ENCODE peak calls at places on chromosomes 16 and 17, in five cellular contexts. P is GM12878, M is HepG2, Y is K562, L is GM12891. A is an unnamed sample.

GRCh38 chr17:48486557-48486956 is 44.3 kb downstream of the HOXB1 start:
- DNase-seq in M (no peak), P (no peak), Y (peak; percentile 79), L (no peak), A (no peak)

GRCh38 chr17:3557768-3558583 is at the start of gene TRPV3:
- DNase-seq in M (no peak), L (peak; percentile 82), Y (peak; percentile 70), P (peak; percentile 66), A (peak; percentile 88)

GRCh38 chr17:80795737-80796136 is 195.9 kb upstream of the CHMP6 start:
- DNase-seq in M (no peak), Y (no peak), P (no peak), L (no peak), A (no peak)

GRCh38 chr17:14784997-14785696 is 480.0 kb downstream of the PMP22 start:
- DNase-seq in L (no peak), P (no peak), M (peak; percentile 47), Y (no peak), A (no peak)

GRCh38 chr16:24626251-24626650 is 86.9 kb downstream of the RBBP6 start:
- DNase-seq in L (no peak), M (no peak), Y (no peak), P (no peak), A (no peak)

GRCh38 chr16:2426941-2427361 is 2.3 kb upstream of the CCNF start:
- DNase-seq in L (no peak), M (no peak), Y (no peak), P (no peak), A (no peak)

GRCh38 chr16:28317040-28317880 is 24.9 kb downstream of the SBK1 start:
- DNase-seq in P (no peak), L (peak; percentile 79), M (peak; percentile 42), Y (peak; percentile 75), A (peak; percentile 76)

GRCh38 chr16:30767767-30768465 is 5.8 kb downstream of the RNF40 start:
- DNase-seq in L (no peak), Y (no peak), P (no peak), M (no peak), A (no peak)

GRCh38 chr17:48438662-48439061 is 8.6 kb upstream of the SKAP1 start:
- DNase-seq in P (no peak), Y (peak; percentile 78), L (no peak), M (no peak), A (no peak)

GRCh38 chr16:14286381-14287230 is 215.5 kb downstream of the MRTFB start:
- DNase-seq in L (peak; percentile 44), M (no peak), P (no peak), Y (no peak), A (peak; percentile 46)

GRCh38 chr17:64339516-64340475 is 50.9 kb downstream of the PECAM1 start:
- DNase-seq in P (no peak), L (no peak), Y (no peak), M (no peak), A (no peak)

GRCh38 chr17:10420811-10421210 is 939 bp downstream of the MYH8 start:
- DNase-seq in M (no peak), L (no peak), P (no peak), Y (no peak), A (no peak)

GRCh38 chr17:70527364-70527888 is 358.1 kb downstream of the KCNJ2 start:
- DNase-seq in L (no peak), M (no peak), Y (no peak), P (no peak), A (no peak)

GRCh38 chr17:82245144-82246039 is 16.6 kb downstream of the SLC16A3 start:
- DNase-seq in Y (no peak), P (no peak), L (no peak), M (no peak), A (no peak)

GRCh38 chr17:77453613-77454559 is 313.1 kb downstream of the SEC14L1 start:
- DNase-seq in Y (peak; percentile 85), L (no peak), M (peak; percentile 98), P (no peak), A (no peak)

GRCh38 chr17:80252871-80253270 is 7.8 kb upstream of the RNF213 start:
- DNase-seq in Y (peak; percentile 25), M (no peak), L (peak; percentile 82), P (no peak), A (peak; percentile 79)

GRCh38 chr17:34582185-34582900 is 3.0 kb downstream of the TMEM132E start:
- DNase-seq in P (no peak), L (no peak), Y (no peak), M (no peak), A (no peak)

GRCh38 chr17:71632328-71632727 is 488.5 kb upstream of the SOX9 start:
- DNase-seq in Y (no peak), M (no peak), L (no peak), P (no peak), A (no peak)

GRCh38 chr17:18966831-18967624 is 15.1 kb downstream of the SLC5A10 start:
- DNase-seq in M (no peak), Y (no peak), L (no peak), P (no peak), A (no peak)

GRCh38 chr16:4032768-4033167 is 83.5 kb downstream of the ADCY9 start:
- DNase-seq in Y (no peak), P (no peak), L (no peak), M (no peak), A (no peak)

GRCh38 chr17:64057701-64058263 is 37.3 kb upstream of the ICAM2 start:
- DNase-seq in M (peak; percentile 66), Y (no peak), L (no peak), P (no peak), A (no peak)

GRCh38 chr17:2689411-2690164 is 22.0 kb downstream of the CLUH start:
- DNase-seq in P (no peak), L (peak; percentile 19), M (no peak), Y (no peak), A (peak; percentile 21)

DNA sequence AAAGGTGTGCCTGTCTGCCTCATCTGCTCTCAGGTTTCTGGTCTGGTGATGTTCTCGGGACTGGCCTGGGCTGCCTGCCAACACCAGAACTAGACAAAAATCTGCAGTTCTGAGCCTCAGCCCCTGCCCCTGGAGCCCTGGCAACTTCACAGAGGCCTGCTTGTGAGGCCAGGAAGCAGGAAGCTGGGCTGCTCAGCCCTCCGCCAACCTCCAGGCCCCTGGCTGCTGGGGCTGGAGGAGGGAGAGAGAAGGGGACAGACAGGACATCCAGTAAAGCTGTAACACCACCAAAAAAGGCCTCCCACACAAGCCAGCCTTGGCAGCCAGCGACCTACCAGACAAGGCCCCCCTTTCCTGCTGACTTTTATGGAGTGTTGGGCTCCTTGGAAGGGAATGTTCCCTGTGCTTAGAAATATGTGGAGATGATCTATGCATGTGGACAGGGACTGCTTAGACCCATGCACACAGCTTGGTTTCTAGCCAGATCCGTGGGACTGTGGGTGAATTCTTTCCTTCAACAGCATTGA is 157.6 kb downstream of the XYLT1 start:
- DNase-seq in M (no peak), L (no peak), P (no peak), Y (no peak), A (no peak)
- TF ChIP-seq POLR2A in M (no peak), L (no peak), P (no peak), Y (no peak), A (no peak)

GRCh38 chr16:67114793-67115192 is 5.1 kb downstream of the PHAF1 start:
- DNase-seq in Y (no peak), M (no peak), L (no peak), P (no peak), A (no peak)
- TF ChIP-seq POLR2AphosphoS5 in Y (no peak), M (no peak), L (no peak), P (no peak), A (no peak)

GRCh38 chr16:64254443-64255367 is 867.2 kb downstream of the CDH11 start:
- DNase-seq in P (no peak), L (no peak), M (no peak), Y (no peak), A (no peak)

GRCh38 chr16:64250866-64251265 is 871.0 kb downstream of the CDH11 start:
- DNase-seq in Y (no peak), L (no peak), M (no peak), P (no peak), A (no peak)

GRCh38 chr16:64253114-64253513 is 868.7 kb downstream of the CDH11 start:
- DNase-seq in Y (no peak), L (no peak), M (no peak), P (no peak), A (no peak)

GRCh38 chr16:64251742-64252141 is 870.1 kb downstream of the CDH11 start:
- DNase-seq in Y (no peak), L (no peak), M (no peak), P (no peak), A (no peak)

GRCh38 chr16:64253525-64253924 is 868.3 kb downstream of the CDH11 start:
- DNase-seq in L (no peak), P (no peak), M (no peak), Y (no peak), A (no peak)
- TF ChIP-seq TAF1 in L (no peak), P (no peak), M (no peak), Y (no peak), A (no peak)

GRCh38 chr16:66409156-66409555 is 17.9 kb upstream of the BEAN1 start:
- DNase-seq in L (no peak), P (no peak), Y (no peak), M (no peak), A (no peak)

GRCh38 chr16:66403531-66404145 is 23.5 kb upstream of the BEAN1 start:
- DNase-seq in L (no peak), P (no peak), M (no peak), Y (no peak), A (no peak)

GRCh38 chr16:66408181-66409048 is 18.7 kb upstream of the BEAN1 start:
- DNase-seq in Y (peak; percentile 16), M (peak; percentile 93), L (no peak), P (no peak), A (no peak)

GRCh38 chr16:66405057-66405783 is 21.9 kb upstream of the BEAN1 start:
- DNase-seq in P (no peak), M (no peak), Y (no peak), L (no peak), A (no peak)

GRCh38 chr16:66406534-66407368 is 20.3 kb upstream of the BEAN1 start:
- DNase-seq in M (peak; percentile 73), Y (peak; percentile 81), P (no peak), L (peak; percentile 80), A (peak; percentile 74)
- TF ChIP-seq POLR2A in M (no peak), Y (no peak), P (no peak), L (no peak), A (no peak)

A was measured in GM12892.